ENCODE peak calls at places on chromosome 13, in seven cellular contexts. A is spleen, P is aorta, F is ovary, T is cardiac muscle cell, N is H9, G is RWPE2. Q is an unnamed sample.

GRCh38 chr13:47232516-47232915 is 335.7 kb upstream of the HTR2A start:
- DNase-seq in G (no peak), T (no peak), F (no peak), N (no peak), P (no peak), A (no peak), Q (no peak)

GRCh38 chr13:83150616-83151307 is 731.5 kb downstream of the SLITRK1 start:
- DNase-seq in T (peak; percentile 9), F (no peak), A (no peak), P (no peak), N (no peak), G (no peak), Q (no peak)

GRCh38 chr13:29785978-29786377 is 64.4 kb downstream of the UBL3 start:
- DNase-seq in T (no peak), N (no peak), F (no peak), G (no peak), A (no peak), P (no peak), Q (no peak)

GRCh38 chr13:40330950-40331349 is 335.5 kb downstream of the FOXO1 start:
- DNase-seq in A (no peak), N (no peak), T (no peak), G (no peak), P (no peak), F (no peak), Q (no peak)

GRCh38 chr13:44063881-44064280 is 184.2 kb downstream of the LACC1 start:
- DNase-seq in F (no peak), A (no peak), P (no peak), N (no peak), G (no peak), T (no peak), Q (no peak)

GRCh38 chr13:105121221-105121620 is 1414.2 kb downstream of the EFNB2 start:
- DNase-seq in G (no peak), F (no peak), A (no peak), T (no peak), N (no peak), P (no peak), Q (no peak)

GRCh38 chr13:106109391-106109791 is 426.1 kb downstream of the EFNB2 start:
- DNase-seq in A (no peak), F (no peak), G (no peak), N (no peak), P (no peak), T (no peak), Q (no peak)

GRCh38 chr13:44311011-44311481 is 62.6 kb upstream of the SERP2 start:
- DNase-seq in N (no peak), T (peak; percentile 42), A (no peak), G (peak; percentile 93), F (no peak), P (no peak), Q (no peak)

GRCh38 chr13:60268203-60268555 is 104.5 kb upstream of the DIAPH3 start:
- DNase-seq in A (no peak), P (no peak), G (no peak), T (no peak), N (no peak), F (no peak), Q (no peak)

GRCh38 chr13:113774177-113775107 is 15.4 kb downstream of the TMEM255B start:
- DNase-seq in N (no peak), A (no peak), P (no peak), T (peak; percentile 46), G (no peak), F (no peak), Q (no peak)

GRCh38 chr13:45895880-45896279 is 44.3 kb upstream of the SIAH3 start:
- DNase-seq in G (no peak), A (no peak), N (no peak), F (no peak), P (no peak), T (no peak), Q (no peak)

GRCh38 chr13:45897562-45897961 is 46.0 kb upstream of the SIAH3 start:
- DNase-seq in N (no peak), A (no peak), T (no peak), F (no peak), G (no peak), P (no peak), Q (no peak)
- H3K27me3 ChIP-seq in N (no peaks in the 10 kb centered on the region), A (no peaks in the 10 kb centered on the region), T (no peaks in the 10 kb centered on the region), F (no peaks in the 10 kb centered on the region), G (no peaks in the 10 kb centered on the region), P (no peaks in the 10 kb centered on the region), Q (no peaks in the 10 kb centered on the region)

GRCh38 chr13:99980201-99981114 is 1.1 kb upstream of the ZIC2 start:
- DNase-seq in P (peak; percentile 90), T (peak; percentile 71), N (peak; percentile 89), G (no peak), A (peak; percentile 85), F (peak; percentile 54), Q (no peak)
- H3K4me1 ChIP-seq in P (no peaks in the 10 kb centered on the region), T (no peaks in the 10 kb centered on the region), N (peaks cover 5% of the 10 kb centered on the region), G (no peaks in the 10 kb centered on the region), A (peaks cover 64% of the 10 kb centered on the region), F (peaks cover 13% of the 10 kb centered on the region), Q (peaks cover 5% of the 10 kb centered on the region)

GRCh38 chr13:39148513-39148961 is 110.3 kb downstream of the NHLRC3 start:
- DNase-seq in F (no peak), P (no peak), G (no peak), N (no peak), A (no peak), T (peak; percentile 90), Q (no peak)
- H3K27ac ChIP-seq in F (no peak overlapping the region), P (no peak overlapping the region), G (no peak overlapping the region), N (no peak overlapping the region), A (no peak overlapping the region), T (no peak overlapping the region), Q (no peak overlapping the region)

DNA sequence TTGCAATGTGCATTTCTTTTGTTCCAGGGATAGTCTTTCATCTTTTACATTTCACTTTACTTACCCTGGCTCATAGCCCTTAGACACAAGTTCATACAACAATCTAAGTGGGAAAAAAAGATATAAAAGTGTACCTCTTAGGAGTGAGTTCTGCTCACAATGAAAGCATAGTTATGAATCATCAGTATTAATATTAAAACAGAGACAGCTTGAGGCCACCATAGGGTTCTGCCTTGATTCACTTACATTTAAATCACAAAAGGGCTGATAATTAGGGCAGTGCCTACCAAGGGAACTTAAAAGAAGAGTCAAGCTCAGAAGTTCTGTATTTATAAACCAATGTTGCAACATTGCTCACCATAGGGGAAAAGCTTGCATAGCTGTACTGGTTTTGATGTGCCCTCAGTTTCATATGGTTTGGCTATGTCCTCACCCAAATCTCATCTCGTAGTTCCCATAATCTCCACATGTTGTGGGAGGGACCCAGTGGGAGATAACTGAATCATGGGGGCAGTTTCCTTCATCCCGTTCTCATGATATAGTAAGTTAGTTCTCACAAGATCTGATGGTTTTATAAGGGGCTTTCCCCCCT is 73.7 kb downstream of the TNFRSF19 start:
- DNase-seq in A (no peak), F (no peak), G (no peak), T (peak; percentile 41), P (no peak), N (no peak), Q (no peak)
- H3K27me3 ChIP-seq in A (no peaks in the 10 kb centered on the region), F (no peaks in the 10 kb centered on the region), G (no peaks in the 10 kb centered on the region), T (no peaks in the 10 kb centered on the region), P (no peaks in the 10 kb centered on the region), N (no peaks in the 10 kb centered on the region), Q (no peaks in the 10 kb centered on the region)

DNA sequence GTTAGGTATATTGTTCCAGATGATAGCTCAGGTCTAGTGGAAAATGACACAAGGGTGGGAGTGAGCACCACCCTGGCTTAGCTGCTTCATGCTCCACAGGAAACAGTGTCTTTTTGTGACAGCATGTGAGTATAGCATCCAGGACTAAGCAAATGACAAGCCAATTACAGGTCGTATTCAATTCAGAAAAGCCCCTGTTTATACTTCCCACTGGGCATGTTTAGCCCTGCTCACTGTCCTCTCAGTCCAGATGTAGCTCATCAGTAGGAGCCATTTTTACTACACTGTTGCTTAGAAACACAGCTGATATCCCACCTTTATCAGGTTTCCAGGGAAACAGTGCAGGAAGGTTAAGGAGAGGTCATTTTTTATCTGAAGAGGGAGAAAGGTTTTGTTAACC is 8.0 kb downstream of the ABHD13 start:
- DNase-seq in P (no peak), F (no peak), T (no peak), G (no peak), A (no peak), N (no peak), Q (no peak)
- H3K4me1 ChIP-seq in P (no peaks in the 10 kb centered on the region), F (peaks cover 2% of the 10 kb centered on the region), T (peaks cover 63% of the 10 kb centered on the region), G (no peaks in the 10 kb centered on the region), A (peaks cover 63% of the 10 kb centered on the region), N (no peaks in the 10 kb centered on the region), Q (no peaks in the 10 kb centered on the region)

GRCh38 chr13:101140936-101141335 is 275.4 kb downstream of the NALCN start:
- DNase-seq in G (no peak), A (no peak), N (no peak), P (no peak), T (no peak), F (no peak), Q (no peak)

GRCh38 chr13:101139076-101139475 is 277.2 kb downstream of the NALCN start:
- DNase-seq in F (no peak), A (no peak), T (no peak), N (no peak), P (no peak), G (no peak), Q (no peak)

GRCh38 chr13:101144808-101145419 is 271.4 kb downstream of the NALCN start:
- DNase-seq in F (no peak), N (no peak), A (no peak), P (no peak), G (no peak), T (peak; percentile 73), Q (no peak)

DNA sequence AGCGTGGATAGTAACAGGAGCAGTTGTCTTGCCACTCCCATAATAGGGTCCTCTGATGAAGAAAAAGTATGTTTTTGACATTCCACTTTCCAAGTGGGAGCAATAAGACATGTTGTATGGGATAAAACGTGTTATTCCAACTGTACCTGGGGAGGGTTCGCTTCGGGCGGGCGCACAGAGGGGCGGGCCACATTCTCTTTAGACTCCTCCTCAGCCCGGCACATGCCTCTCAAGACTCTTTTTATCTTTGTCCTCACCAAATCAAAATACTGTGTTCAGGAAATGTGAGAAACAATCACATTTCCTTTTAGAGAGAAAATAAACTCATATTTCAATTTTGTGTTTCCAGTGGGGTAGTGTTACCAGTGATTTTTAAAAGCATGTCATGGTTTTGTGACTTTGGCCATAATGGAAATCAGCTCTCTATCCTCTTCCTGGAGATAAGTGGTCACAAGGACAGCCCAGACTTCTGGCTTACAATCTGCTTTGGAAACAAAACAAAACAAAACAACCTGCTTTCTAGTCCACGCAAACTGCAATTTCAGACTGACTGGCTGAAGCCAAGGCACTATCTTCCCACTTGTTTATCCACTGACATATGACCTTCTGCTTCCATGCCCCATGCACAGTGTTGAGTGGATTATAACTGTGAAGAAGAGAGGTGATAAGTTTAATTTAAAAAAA is 276.1 kb downstream of the NALCN start:
- DNase-seq in A (no peak), N (no peak), T (no peak), G (no peak), F (no peak), P (no peak), Q (no peak)
- H3K27ac ChIP-seq in A (peak overlapping the region; percentile 48), N (no peak overlapping the region), T (no peak overlapping the region), G (no peak overlapping the region), F (no peak overlapping the region), P (no peak overlapping the region), Q (no peak overlapping the region)

GRCh38 chr13:27965740-27966640 is 3.1 kb downstream of the CDX2 start:
- DNase-seq in A (no peak), N (peak; percentile 91), G (no peak), P (no peak), F (no peak), T (no peak), Q (no peak)
- H3K27me3 ChIP-seq in A (peaks cover 4% of the 10 kb centered on the region), N (peaks cover 96% of the 10 kb centered on the region), G (peaks cover 92% of the 10 kb centered on the region), P (no peaks in the 10 kb centered on the region), F (no peaks in the 10 kb centered on the region), T (peaks cover 100% of the 10 kb centered on the region), Q (peaks cover 91% of the 10 kb centered on the region)

Q was measured in iPS DF 6.9.